ENCODE peak calls at places on chromosomes 13 and 19, in eight cellular contexts. Z, B, L, O, K, R, V and H are unnamed samples.

GRCh38 chr19:5216141-5216847 is 124.3 kb downstream of the PTPRS start:
- DNase-seq in Z (no peak), B (no peak), L (no peak), O (no peak), K (no peak), R (no peak), V (no peak), H (no peak)

GRCh38 chr13:31236211-31236786 is 36.5 kb downstream of the B3GLCT start:
- DNase-seq in Z (no peak), B (no peak), L (no peak), O (peak; percentile 55), K (no peak), R (peak; percentile 38), V (no peak), H (peak; percentile 2)

GRCh38 chr19:991174-991931 is 7.2 kb downstream of the WDR18 start:
- DNase-seq in Z (no peak), B (no peak), L (no peak), O (peak; percentile 67), K (no peak), R (no peak), V (peak; percentile 18), H (peak; percentile 51)

GRCh38 chr13:33218020-33218419 is 67.5 kb downstream of the STARD13 start:
- DNase-seq in Z (no peak), B (no peak), L (no peak), O (peak; percentile 89), K (no peak), R (peak; percentile 24), V (peak; percentile 30), H (no peak)

GRCh38 chr13:39751805-39752204 is 96.3 kb downstream of the COG6 start:
- DNase-seq in Z (no peak), B (no peak), L (no peak), O (no peak), K (no peak), R (no peak), V (no peak), H (no peak)

GRCh38 chr13:39952244-39953233 is 297.1 kb downstream of the COG6 start:
- DNase-seq in Z (no peak), B (no peak), L (no peak), O (peak; percentile 89), K (no peak), R (peak; percentile 17), V (no peak), H (peak; percentile 26)

GRCh38 chr19:5355076-5355475 is 14.5 kb upstream of the PTPRS start:
- DNase-seq in Z (no peak), B (no peak), L (no peak), O (no peak), K (no peak), R (no peak), V (no peak), H (peak; percentile 28)

GRCh38 chr19:12766051-12766521 is 9.3 kb downstream of the HOOK2 start:
- DNase-seq in Z (peak; percentile 95), B (peak; percentile 90), L (no peak), O (peak; percentile 83), K (peak; percentile 61), R (peak; percentile 77), V (no peak), H (peak; percentile 92)

GRCh38 chr19:19256072-19256969 is 16.8 kb downstream of the TM6SF2 start:
- DNase-seq in Z (peak; percentile 25), B (no peak), L (no peak), O (no peak), K (no peak), R (peak; percentile 12), V (no peak), H (no peak)

GRCh38 chr13:24861617-24862362 is 97.8 kb downstream of the RNF17 start:
- DNase-seq in Z (no peak), B (no peak), L (no peak), O (no peak), K (no peak), R (no peak), V (no peak), H (no peak)

GRCh38 chr13:101530293-101530692 is 77.8 kb downstream of the ITGBL1 start:
- DNase-seq in Z (no peak), B (no peak), L (no peak), O (peak; percentile 69), K (no peak), R (peak; percentile 48), V (no peak), H (no peak)